ENCODE peak calls at places on chromosome 17, in four cellular contexts. One of them, this sample, is unnamed.

GRCh38 chr17:1762233-1762905 is 509 bp downstream of the SERPINF1 start:
- DNase-seq in ovary: peak; percentile 60
- DNase-seq in breast epithelium: no peak
- DNase-seq in heart left ventricle: peak; percentile 82
- DNase-seq in this sample: no peak

GRCh38 chr17:56165017-56165720 is 11.9 kb downstream of the ANKFN1 start:
- DNase-seq in heart left ventricle: no peak
- DNase-seq in breast epithelium: no peak
- DNase-seq in ovary: no peak
- DNase-seq in this sample: no peak

GRCh38 chr17:4710693-4711634 is 532 bp downstream of the ARRB2 start:
- DNase-seq in heart left ventricle: peak; percentile 41
- DNase-seq in breast epithelium: no peak
- DNase-seq in ovary: no peak
- DNase-seq in this sample: peak; percentile 49

GRCh38 chr17:75077490-75078096 is 10.2 kb upstream of the SLC16A5 start:
- DNase-seq in heart left ventricle: peak; percentile 85
- DNase-seq in ovary: peak; percentile 59
- DNase-seq in breast epithelium: no peak
- DNase-seq in this sample: peak; percentile 76

GRCh38 chr17:47223007-47223406 is 13.9 kb downstream of the MYL4 start:
- DNase-seq in breast epithelium: no peak
- DNase-seq in heart left ventricle: no peak
- DNase-seq in ovary: no peak
- DNase-seq in this sample: no peak

GRCh38 chr17:37090941-37091340 is 142.2 kb downstream of the AATF start:
- DNase-seq in breast epithelium: no peak
- DNase-seq in ovary: no peak
- DNase-seq in heart left ventricle: no peak
- DNase-seq in this sample: no peak

GRCh38 chr17:47733414-47734288 is 615 bp downstream of the TBX21 start:
- DNase-seq in ovary: no peak
- DNase-seq in breast epithelium: no peak
- DNase-seq in heart left ventricle: no peak
- DNase-seq in this sample: no peak

GRCh38 chr17:28703552-28704218 is 8.0 kb downstream of the PROCA1 start:
- DNase-seq in ovary: no peak
- DNase-seq in breast epithelium: no peak
- DNase-seq in heart left ventricle: no peak
- DNase-seq in this sample: no peak

GRCh38 chr17:79837888-79838540 is 1.2 kb downstream of the CBX4 start:
- DNase-seq in ovary: peak; percentile 20
- DNase-seq in heart left ventricle: no peak
- DNase-seq in breast epithelium: no peak
- DNase-seq in this sample: no peak

GRCh38 chr17:38663125-38663751 is 11.5 kb downstream of the EPOP start:
- DNase-seq in heart left ventricle: peak; percentile 63
- DNase-seq in breast epithelium: no peak
- DNase-seq in ovary: no peak
- DNase-seq in this sample: peak; percentile 62

GRCh38 chr17:79874329-79874981 is 35.2 kb upstream of the CBX4 start:
- DNase-seq in ovary: no peak
- DNase-seq in breast epithelium: no peak
- DNase-seq in heart left ventricle: no peak
- DNase-seq in this sample: no peak

GRCh38 chr17:71760062-71760720 is 360.6 kb upstream of the SOX9 start:
- DNase-seq in heart left ventricle: no peak
- DNase-seq in ovary: no peak
- DNase-seq in breast epithelium: no peak
- DNase-seq in this sample: no peak

GRCh38 chr17:75277664-75278071 is 6.6 kb upstream of the MIF4GD start:
- DNase-seq in ovary: no peak
- DNase-seq in heart left ventricle: no peak
- DNase-seq in breast epithelium: no peak
- DNase-seq in this sample: no peak

GRCh38 chr17:82230627-82231311 is 1.9 kb downstream of the SLC16A3 start:
- DNase-seq in ovary: peak; percentile 83
- DNase-seq in breast epithelium: peak; percentile 62
- DNase-seq in heart left ventricle: peak; percentile 91
- DNase-seq in this sample: peak; percentile 83

GRCh38 chr17:63843387-63844292 is 1.2 kb upstream of the SMARCD2 start:
- DNase-seq in heart left ventricle: peak; percentile 75
- DNase-seq in breast epithelium: peak; percentile 32
- DNase-seq in ovary: peak; percentile 77
- DNase-seq in this sample: peak; percentile 50

GRCh38 chr17:63042443-63042842 is 76.4 kb downstream of the TANC2 start:
- DNase-seq in heart left ventricle: no peak
- DNase-seq in ovary: no peak
- DNase-seq in breast epithelium: no peak
- DNase-seq in this sample: no peak

GRCh38 chr17:78237403-78238012 is 6.1 kb downstream of the TMEM235 start:
- DNase-seq in breast epithelium: no peak
- DNase-seq in heart left ventricle: no peak
- DNase-seq in ovary: peak; percentile 84
- DNase-seq in this sample: no peak
- H3K27ac ChIP-seq in breast epithelium: no peak overlapping the region
- H3K27ac ChIP-seq in heart left ventricle: no peak overlapping the region
- H3K27ac ChIP-seq in ovary: no peak overlapping the region
- H3K27ac ChIP-seq in this sample: no peak overlapping the region

GRCh38 chr17:58005728-58006562 is 1.1 kb downstream of the SRSF1 start:
- DNase-seq in heart left ventricle: no peak
- DNase-seq in ovary: no peak
- DNase-seq in breast epithelium: no peak
- DNase-seq in this sample: no peak

GRCh38 chr17:58006924-58007780 is at the start of gene SRSF1:
- DNase-seq in ovary: peak; percentile 98
- DNase-seq in heart left ventricle: peak; percentile 98
- DNase-seq in breast epithelium: peak; percentile 94
- DNase-seq in this sample: peak; percentile 96

GRCh38 chr17:58007781-58008706 is 998 bp upstream of the SRSF1 start:
- DNase-seq in breast epithelium: no peak
- DNase-seq in heart left ventricle: no peak
- DNase-seq in ovary: no peak
- DNase-seq in this sample: no peak

GRCh38 chr17:58005031-58005727 is 1.9 kb downstream of the SRSF1 start:
- DNase-seq in heart left ventricle: no peak
- DNase-seq in breast epithelium: no peak
- DNase-seq in ovary: no peak
- DNase-seq in this sample: no peak

DNA sequence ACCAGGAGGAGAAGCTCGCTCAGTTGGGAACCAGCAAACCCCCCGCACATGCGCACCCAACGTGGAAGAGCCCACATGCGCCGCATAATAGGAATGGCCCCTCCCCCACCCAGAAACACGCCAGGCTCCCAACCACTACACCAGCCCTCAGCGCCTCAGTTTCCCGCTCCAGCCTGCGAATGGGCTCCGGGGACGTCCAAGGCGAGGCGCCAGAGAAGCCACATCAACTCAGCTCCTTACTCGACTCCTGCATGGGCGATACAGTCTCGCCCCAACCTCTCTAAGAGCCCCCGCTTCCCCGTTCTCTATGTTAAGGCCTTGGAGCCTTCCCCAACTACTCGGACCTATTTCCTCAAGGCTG is 503 bp downstream of the SRSF1 start:
- DNase-seq in ovary: peak; percentile 80
- DNase-seq in heart left ventricle: peak; percentile 83
- DNase-seq in breast epithelium: peak; percentile 79
- DNase-seq in this sample: peak; percentile 78
- H3K4me1 ChIP-seq in ovary: peaks cover 5% of the 10 kb centered on the region
- H3K4me1 ChIP-seq in heart left ventricle: peaks cover 16% of the 10 kb centered on the region
- H3K4me1 ChIP-seq in breast epithelium: peaks cover 9% of the 10 kb centered on the region
- H3K4me1 ChIP-seq in this sample: peaks cover 16% of the 10 kb centered on the region

GRCh38 chr17:57869599-57870282 is 19.9 kb upstream of the MRPS23 start:
- DNase-seq in heart left ventricle: no peak
- DNase-seq in breast epithelium: no peak
- DNase-seq in ovary: no peak
- DNase-seq in this sample: no peak
- H3K27ac ChIP-seq in heart left ventricle: no peak overlapping the region
- H3K27ac ChIP-seq in breast epithelium: peak overlapping the region; percentile 90
- H3K27ac ChIP-seq in ovary: no peak overlapping the region
- H3K27ac ChIP-seq in this sample: no peak overlapping the region

GRCh38 chr17:50947844-50948514 is 81.8 kb upstream of the TOB1 start:
- DNase-seq in heart left ventricle: peak; percentile 77
- DNase-seq in ovary: no peak
- DNase-seq in breast epithelium: peak; percentile 76
- DNase-seq in this sample: peak; percentile 76
- H3K4me1 ChIP-seq in heart left ventricle: peaks cover 4% of the 10 kb centered on the region
- H3K4me1 ChIP-seq in ovary: peaks cover 14% of the 10 kb centered on the region
- H3K4me1 ChIP-seq in breast epithelium: peaks cover 38% of the 10 kb centered on the region
- H3K4me1 ChIP-seq in this sample: peaks cover 22% of the 10 kb centered on the region

GRCh38 chr17:60167095-60167741 is 17.4 kb downstream of the CA4 start:
- DNase-seq in breast epithelium: no peak
- DNase-seq in heart left ventricle: no peak
- DNase-seq in ovary: no peak
- DNase-seq in this sample: no peak

GRCh38 chr17:60168654-60169053 is 18.9 kb downstream of the CA4 start:
- DNase-seq in heart left ventricle: no peak
- DNase-seq in ovary: no peak
- DNase-seq in breast epithelium: no peak
- DNase-seq in this sample: no peak

GRCh38 chr17:60170835-60171752 is 21.3 kb downstream of the CA4 start:
- DNase-seq in heart left ventricle: no peak
- DNase-seq in breast epithelium: no peak
- DNase-seq in ovary: no peak
- DNase-seq in this sample: no peak

GRCh38 chr17:60171753-60172079 is 21.9 kb downstream of the CA4 start:
- DNase-seq in heart left ventricle: no peak
- DNase-seq in ovary: no peak
- DNase-seq in breast epithelium: no peak
- DNase-seq in this sample: no peak

GRCh38 chr17:60169921-60170817 is 20.4 kb downstream of the CA4 start:
- DNase-seq in breast epithelium: no peak
- DNase-seq in ovary: no peak
- DNase-seq in heart left ventricle: peak; percentile 77
- DNase-seq in this sample: peak; percentile 46
- H3K27ac ChIP-seq in breast epithelium: peak overlapping the region; percentile 21
- H3K27ac ChIP-seq in ovary: no peak overlapping the region
- H3K27ac ChIP-seq in heart left ventricle: peak overlapping the region; percentile 82
- H3K27ac ChIP-seq in this sample: no peak overlapping the region

DNA sequence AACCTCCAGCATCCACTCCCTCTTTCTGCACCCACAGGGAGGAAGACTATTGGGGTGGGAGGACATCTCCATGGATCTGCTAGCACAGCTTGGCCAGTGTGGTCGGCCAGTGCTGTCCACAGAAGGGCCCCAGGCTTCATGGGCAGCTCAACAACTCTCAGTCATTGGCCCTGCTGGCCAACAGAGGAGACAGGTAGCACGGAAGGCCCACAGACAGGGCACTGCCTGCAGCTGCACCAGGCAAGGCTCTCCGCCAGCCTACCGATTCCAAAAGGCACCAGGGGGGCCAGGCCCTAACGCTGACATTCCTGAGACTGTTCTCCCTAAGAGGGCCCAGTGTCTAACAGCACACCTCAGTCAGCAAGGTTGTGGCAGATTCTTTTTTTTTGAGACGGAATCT is 15.7 kb downstream of the RAB5C start:
- DNase-seq in breast epithelium: no peak
- DNase-seq in ovary: no peak
- DNase-seq in heart left ventricle: no peak
- DNase-seq in this sample: no peak
- H3K4me1 ChIP-seq in breast epithelium: peaks cover 8% of the 10 kb centered on the region
- H3K4me1 ChIP-seq in ovary: peaks cover 11% of the 10 kb centered on the region
- H3K4me1 ChIP-seq in heart left ventricle: peaks cover 21% of the 10 kb centered on the region
- H3K4me1 ChIP-seq in this sample: peaks cover 38% of the 10 kb centered on the region

DNA sequence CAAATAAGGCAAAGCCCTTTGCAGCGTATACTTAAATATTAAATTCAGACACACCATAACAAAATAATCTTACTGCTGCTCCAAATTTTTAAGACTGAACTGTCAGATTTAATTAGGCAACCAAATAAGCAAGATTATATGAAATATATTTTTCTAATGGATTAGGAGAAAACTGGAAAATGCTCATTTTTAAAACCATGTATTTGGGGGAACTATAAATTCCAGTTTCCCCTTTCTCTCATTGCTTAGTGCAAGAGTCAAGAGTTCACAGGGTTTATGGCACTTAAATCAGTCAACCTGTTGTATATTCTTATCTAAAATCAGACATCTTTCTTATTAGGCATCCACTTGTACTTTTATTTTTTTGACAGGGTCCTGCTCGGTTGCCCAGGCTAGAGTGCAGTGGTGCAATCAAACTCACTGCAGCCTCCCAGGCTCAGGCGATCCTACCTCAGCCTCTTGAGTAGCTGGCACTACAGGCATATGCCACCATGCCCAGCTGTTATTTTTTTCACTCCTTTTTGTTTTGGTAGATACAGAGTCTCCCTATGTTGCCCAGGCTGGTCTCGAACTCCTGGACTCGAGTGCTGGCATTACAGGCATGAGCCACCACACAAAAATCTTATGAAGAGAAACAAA is 2.1 kb upstream of the KANSL1 start:
- DNase-seq in heart left ventricle: no peak
- DNase-seq in ovary: no peak
- DNase-seq in breast epithelium: no peak
- DNase-seq in this sample: no peak
- H3K27ac ChIP-seq in heart left ventricle: no peak overlapping the region
- H3K27ac ChIP-seq in ovary: no peak overlapping the region
- H3K27ac ChIP-seq in breast epithelium: no peak overlapping the region
- H3K27ac ChIP-seq in this sample: no peak overlapping the region

GRCh38 chr17:40323731-40324650 is 15.0 kb downstream of the RARA start:
- DNase-seq in ovary: no peak
- DNase-seq in heart left ventricle: peak; percentile 89
- DNase-seq in breast epithelium: peak; percentile 44
- DNase-seq in this sample: peak; percentile 68
- H3K4me1 ChIP-seq in ovary: peaks cover 63% of the 10 kb centered on the region
- H3K4me1 ChIP-seq in heart left ventricle: peaks cover 48% of the 10 kb centered on the region
- H3K4me1 ChIP-seq in breast epithelium: peaks cover 78% of the 10 kb centered on the region
- H3K4me1 ChIP-seq in this sample: peaks cover 54% of the 10 kb centered on the region

GRCh38 chr17:65998675-65999074 is 193.3 kb downstream of the CEP112 start:
- DNase-seq in heart left ventricle: no peak
- DNase-seq in breast epithelium: no peak
- DNase-seq in ovary: no peak
- DNase-seq in this sample: no peak
- H3K27ac ChIP-seq in heart left ventricle: no peak overlapping the region
- H3K27ac ChIP-seq in breast epithelium: no peak overlapping the region
- H3K27ac ChIP-seq in ovary: no peak overlapping the region
- H3K27ac ChIP-seq in this sample: no peak overlapping the region

DNA sequence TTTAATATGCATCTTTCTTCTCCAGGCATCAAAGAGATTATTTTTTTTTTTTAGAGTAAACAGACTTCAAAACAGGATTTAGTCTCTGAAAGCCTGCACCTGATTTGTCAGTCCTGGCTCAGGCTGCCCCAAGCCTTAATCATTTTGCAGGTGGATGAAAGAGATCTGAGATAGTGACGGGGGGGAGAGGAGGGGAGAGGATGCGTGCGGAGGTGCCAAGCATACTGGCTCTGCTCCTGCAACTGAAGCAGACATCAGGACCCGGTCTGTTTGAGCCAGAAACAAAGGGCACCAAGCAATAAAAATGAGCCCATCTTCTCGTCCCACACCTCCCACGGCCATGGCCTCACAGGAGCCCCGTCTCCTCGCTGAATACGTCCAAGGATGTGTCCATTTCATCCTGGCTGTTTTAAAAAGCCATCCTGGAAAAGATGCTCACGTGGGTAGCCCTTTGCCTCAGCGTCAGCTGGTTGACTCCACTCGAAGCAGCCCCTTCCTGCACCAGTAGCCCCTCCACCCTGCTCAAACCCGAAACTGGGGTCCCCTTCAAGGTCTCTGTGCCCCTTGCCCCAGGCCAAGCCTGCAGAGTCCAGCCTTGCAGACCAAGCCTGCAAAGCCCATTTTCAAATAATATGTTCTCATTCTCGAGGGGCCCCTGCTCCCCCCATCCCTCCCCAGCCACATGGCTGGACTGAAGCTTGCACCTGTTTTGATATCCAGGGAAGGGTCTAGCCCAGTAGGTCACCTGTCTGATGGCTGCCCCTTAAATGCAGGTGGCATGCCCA is 84.8 kb upstream of the TNRC6C start:
- DNase-seq in heart left ventricle: peak; percentile 19
- DNase-seq in ovary: no peak
- DNase-seq in breast epithelium: no peak
- DNase-seq in this sample: no peak
- H3K4me1 ChIP-seq in heart left ventricle: no peaks in the 10 kb centered on the region
- H3K4me1 ChIP-seq in ovary: no peaks in the 10 kb centered on the region
- H3K4me1 ChIP-seq in breast epithelium: no peaks in the 10 kb centered on the region
- H3K4me1 ChIP-seq in this sample: no peaks in the 10 kb centered on the region